ENCODE peak calls at places on chromosomes 2 and 18, in five cellular contexts. One of them, this sample, is unnamed.

GRCh38 chr2:239832101-239832994 is 192.8 kb downstream of the NDUFA10 start:
- DNase-seq in AG09319: no peak
- DNase-seq in tibial artery: peak; percentile 44
- DNase-seq in sigmoid colon: no peak
- DNase-seq in GM10248: no peak
- DNase-seq in this sample: no peak

GRCh38 chr18:12159446-12159845 is 65.8 kb downstream of the ANKRD62 start:
- DNase-seq in AG09319: no peak
- DNase-seq in tibial artery: no peak
- DNase-seq in GM10248: no peak
- DNase-seq in sigmoid colon: no peak
- DNase-seq in this sample: no peak

GRCh38 chr2:200765139-200765951 is 46.4 kb upstream of the BZW1 start:
- DNase-seq in tibial artery: no peak
- DNase-seq in sigmoid colon: no peak
- DNase-seq in GM10248: no peak
- DNase-seq in AG09319: no peak
- DNase-seq in this sample: no peak

GRCh38 chr2:130391058-130391871 is 35.4 kb downstream of the PTPN18 start:
- DNase-seq in GM10248: peak; percentile 87
- DNase-seq in AG09319: no peak
- DNase-seq in tibial artery: peak; percentile 84
- DNase-seq in sigmoid colon: peak; percentile 85
- DNase-seq in this sample: peak; percentile 94

GRCh38 chr2:235028646-235029045 is 76.8 kb downstream of the SH3BP4 start:
- DNase-seq in AG09319: no peak
- DNase-seq in sigmoid colon: no peak
- DNase-seq in GM10248: no peak
- DNase-seq in tibial artery: no peak
- DNase-seq in this sample: no peak

GRCh38 chr2:210421916-210422315 is 54.6 kb downstream of the LANCL1 start:
- DNase-seq in sigmoid colon: no peak
- DNase-seq in GM10248: no peak
- DNase-seq in AG09319: peak; percentile 7
- DNase-seq in tibial artery: no peak
- DNase-seq in this sample: no peak

GRCh38 chr2:64213607-64214275 is 69.5 kb upstream of the PELI1 start:
- DNase-seq in sigmoid colon: no peak
- DNase-seq in tibial artery: no peak
- DNase-seq in AG09319: no peak
- DNase-seq in GM10248: no peak
- DNase-seq in this sample: peak; percentile 21

GRCh38 chr2:121356058-121356640 is 71.1 kb upstream of the TFCP2L1 start:
- DNase-seq in GM10248: peak; percentile 57
- DNase-seq in tibial artery: no peak
- DNase-seq in AG09319: peak; percentile 28
- DNase-seq in sigmoid colon: peak; percentile 55
- DNase-seq in this sample: no peak

GRCh38 chr2:43018179-43019024 is 208.0 kb downstream of the ZFP36L2 start:
- DNase-seq in sigmoid colon: peak; percentile 98
- DNase-seq in AG09319: peak; percentile 84
- DNase-seq in GM10248: no peak
- DNase-seq in tibial artery: peak; percentile 90
- DNase-seq in this sample: peak; percentile 69

GRCh38 chr2:19785432-19785831 is 116.4 kb downstream of the TTC32 start:
- DNase-seq in AG09319: no peak
- DNase-seq in GM10248: no peak
- DNase-seq in tibial artery: no peak
- DNase-seq in sigmoid colon: no peak
- DNase-seq in this sample: no peak

GRCh38 chr2:54640834-54641540 is 82.5 kb upstream of the EML6 start:
- DNase-seq in tibial artery: no peak
- DNase-seq in GM10248: no peak
- DNase-seq in AG09319: no peak
- DNase-seq in sigmoid colon: no peak
- DNase-seq in this sample: no peak

GRCh38 chr18:45068563-45069191 is 388.0 kb downstream of the SETBP1 start:
- DNase-seq in GM10248: no peak
- DNase-seq in AG09319: no peak
- DNase-seq in sigmoid colon: no peak
- DNase-seq in tibial artery: no peak
- DNase-seq in this sample: no peak

GRCh38 chr2:63544017-63544627 is 44.2 kb downstream of the WDPCP start:
- DNase-seq in AG09319: no peak
- DNase-seq in sigmoid colon: no peak
- DNase-seq in GM10248: peak; percentile 18
- DNase-seq in tibial artery: no peak
- DNase-seq in this sample: no peak

GRCh38 chr2:168136392-168136977 is 110.9 kb downstream of the STK39 start:
- DNase-seq in tibial artery: no peak
- DNase-seq in sigmoid colon: no peak
- DNase-seq in AG09319: no peak
- DNase-seq in GM10248: peak; percentile 16
- DNase-seq in this sample: no peak

GRCh38 chr18:74063023-74063422 is 84.6 kb downstream of the FBXO15 start:
- DNase-seq in tibial artery: no peak
- DNase-seq in GM10248: no peak
- DNase-seq in sigmoid colon: no peak
- DNase-seq in AG09319: no peak
- DNase-seq in this sample: no peak

GRCh38 chr2:119674711-119675500 is 4.1 kb upstream of the TMEM177 start:
- DNase-seq in tibial artery: peak; percentile 80
- DNase-seq in sigmoid colon: no peak
- DNase-seq in AG09319: no peak
- DNase-seq in GM10248: no peak
- DNase-seq in this sample: peak; percentile 40

GRCh38 chr18:11320981-11321380 is 171.6 kb upstream of the PIEZO2 start:
- DNase-seq in AG09319: no peak
- DNase-seq in sigmoid colon: no peak
- DNase-seq in tibial artery: no peak
- DNase-seq in GM10248: no peak
- DNase-seq in this sample: no peak

DNA sequence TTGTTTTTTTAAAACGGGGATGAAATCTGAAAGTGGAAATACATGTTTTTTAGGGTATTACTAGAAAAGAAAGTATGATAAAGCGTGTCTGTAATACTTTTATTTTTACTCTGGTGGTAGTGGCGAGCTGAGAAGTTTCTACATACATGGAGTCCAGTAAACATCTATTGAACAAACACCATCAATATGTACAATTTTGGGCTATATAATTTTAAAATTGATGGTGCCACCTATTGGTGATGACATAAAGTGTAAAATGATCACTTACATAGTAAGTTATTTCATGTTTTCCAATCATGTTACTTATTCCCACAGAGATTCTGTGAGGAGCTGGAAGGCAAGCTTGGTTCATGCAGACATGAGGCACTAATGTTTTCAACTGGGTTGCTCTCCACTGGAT is 31.5 kb upstream of the NFE2L2 start:
- DNase-seq in sigmoid colon: no peak
- DNase-seq in GM10248: peak; percentile 54
- DNase-seq in tibial artery: no peak
- DNase-seq in AG09319: no peak
- DNase-seq in this sample: no peak
- TF ChIP-seq CTCF in sigmoid colon: peak; percentile 43
- TF ChIP-seq CTCF in GM10248: no peak
- TF ChIP-seq CTCF in tibial artery: peak; percentile 34
- TF ChIP-seq CTCF in AG09319: peak; percentile 10
- TF ChIP-seq CTCF in this sample: no peak

GRCh38 chr2:149739880-149740265 is 152.3 kb upstream of the MMADHC start:
- DNase-seq in sigmoid colon: no peak
- DNase-seq in GM10248: no peak
- DNase-seq in AG09319: no peak
- DNase-seq in tibial artery: no peak
- DNase-seq in this sample: no peak
- TF ChIP-seq CTCF in sigmoid colon: no peak
- TF ChIP-seq CTCF in GM10248: no peak
- TF ChIP-seq CTCF in AG09319: no peak
- TF ChIP-seq CTCF in tibial artery: no peak
- TF ChIP-seq CTCF in this sample: no peak

GRCh38 chr2:187500585-187501359 is 52.7 kb upstream of the CALCRL start:
- DNase-seq in GM10248: no peak
- DNase-seq in sigmoid colon: no peak
- DNase-seq in tibial artery: no peak
- DNase-seq in AG09319: peak; percentile 41
- DNase-seq in this sample: no peak
- TF ChIP-seq CTCF in GM10248: no peak
- TF ChIP-seq CTCF in sigmoid colon: no peak
- TF ChIP-seq CTCF in tibial artery: no peak
- TF ChIP-seq CTCF in AG09319: peak; percentile 23
- TF ChIP-seq CTCF in this sample: no peak

GRCh38 chr18:50644807-50645206 is 84.9 kb downstream of the MAPK4 start:
- DNase-seq in AG09319: no peak
- DNase-seq in GM10248: no peak
- DNase-seq in tibial artery: no peak
- DNase-seq in sigmoid colon: no peak
- DNase-seq in this sample: no peak
- TF ChIP-seq CTCF in AG09319: peak; percentile 20
- TF ChIP-seq CTCF in GM10248: no peak
- TF ChIP-seq CTCF in tibial artery: no peak
- TF ChIP-seq CTCF in sigmoid colon: no peak
- TF ChIP-seq CTCF in this sample: no peak